ENCODE peak calls at places on chromosomes 13 and 19, in eight cellular contexts. One of them, this sample, is unnamed.

GRCh38 chr13:114115191-114115671 is 17.2 kb downstream of the RASA3 start:
- DNase-seq in endothelial cell of umbilical vein: peak
- DNase-seq in breast epithelium: no peak
- DNase-seq in body of pancreas: no peak
- DNase-seq in A549: peak
- DNase-seq in heart left ventricle: peak
- DNase-seq in Peyer's patch: peak
- DNase-seq in tibial nerve: no peak
- DNase-seq in this sample: peak

GRCh38 chr19:18939922-18940775 is 868 bp downstream of the HOMER3 start:
- DNase-seq in endothelial cell of umbilical vein: peak
- DNase-seq in breast epithelium: no peak
- DNase-seq in body of pancreas: peak
- DNase-seq in A549: no peak
- DNase-seq in heart left ventricle: peak
- DNase-seq in Peyer's patch: no peak
- DNase-seq in tibial nerve: peak
- DNase-seq in this sample: peak

GRCh38 chr13:95568131-95568530 is 15.6 kb downstream of the CLDN10 start:
- DNase-seq in endothelial cell of umbilical vein: no peak
- DNase-seq in breast epithelium: no peak
- DNase-seq in body of pancreas: no peak
- DNase-seq in A549: no peak
- DNase-seq in heart left ventricle: no peak
- DNase-seq in Peyer's patch: no peak
- DNase-seq in tibial nerve: no peak
- DNase-seq in this sample: no peak

GRCh38 chr19:29810504-29810871 is 1.3 kb upstream of the CCNE1 start:
- DNase-seq in endothelial cell of umbilical vein: no peak
- DNase-seq in breast epithelium: no peak
- DNase-seq in body of pancreas: peak
- DNase-seq in A549: peak
- DNase-seq in heart left ventricle: no peak
- DNase-seq in Peyer's patch: no peak
- DNase-seq in tibial nerve: peak
- DNase-seq in this sample: no peak

GRCh38 chr13:35714588-35714987 is 238.1 kb upstream of the MAB21L1 start:
- DNase-seq in endothelial cell of umbilical vein: no peak
- DNase-seq in breast epithelium: no peak
- DNase-seq in body of pancreas: no peak
- DNase-seq in A549: no peak
- DNase-seq in heart left ventricle: no peak
- DNase-seq in Peyer's patch: no peak
- DNase-seq in tibial nerve: no peak
- DNase-seq in this sample: no peak

GRCh38 chr13:40233731-40234195 is 432.7 kb downstream of the FOXO1 start:
- DNase-seq in endothelial cell of umbilical vein: no peak
- DNase-seq in breast epithelium: peak
- DNase-seq in body of pancreas: no peak
- DNase-seq in A549: no peak
- DNase-seq in heart left ventricle: peak
- DNase-seq in Peyer's patch: no peak
- DNase-seq in tibial nerve: no peak
- DNase-seq in this sample: no peak

GRCh38 chr13:64529874-64530485 is 2700.2 kb downstream of the PCDH9 start:
- DNase-seq in endothelial cell of umbilical vein: no peak
- DNase-seq in breast epithelium: no peak
- DNase-seq in body of pancreas: no peak
- DNase-seq in A549: peak
- DNase-seq in heart left ventricle: no peak
- DNase-seq in Peyer's patch: no peak
- DNase-seq in tibial nerve: no peak
- DNase-seq in this sample: no peak

GRCh38 chr13:74040200-74040599 is 94.0 kb downstream of the KLF12 start:
- DNase-seq in endothelial cell of umbilical vein: peak
- DNase-seq in breast epithelium: no peak
- DNase-seq in body of pancreas: peak
- DNase-seq in A549: peak
- DNase-seq in heart left ventricle: no peak
- DNase-seq in Peyer's patch: peak
- DNase-seq in tibial nerve: no peak
- DNase-seq in this sample: peak

GRCh38 chr13:94239135-94239534 is 240.3 kb downstream of the DCT start:
- DNase-seq in endothelial cell of umbilical vein: no peak
- DNase-seq in breast epithelium: no peak
- DNase-seq in body of pancreas: no peak
- DNase-seq in A549: no peak
- DNase-seq in heart left ventricle: no peak
- DNase-seq in Peyer's patch: no peak
- DNase-seq in tibial nerve: no peak
- DNase-seq in this sample: peak

GRCh38 chr19:33071887-33072286 is 7.2 kb upstream of the RHPN2 start:
- DNase-seq in endothelial cell of umbilical vein: no peak
- DNase-seq in breast epithelium: no peak
- DNase-seq in body of pancreas: no peak
- DNase-seq in A549: peak
- DNase-seq in heart left ventricle: no peak
- DNase-seq in Peyer's patch: no peak
- DNase-seq in tibial nerve: no peak
- DNase-seq in this sample: no peak

DNA sequence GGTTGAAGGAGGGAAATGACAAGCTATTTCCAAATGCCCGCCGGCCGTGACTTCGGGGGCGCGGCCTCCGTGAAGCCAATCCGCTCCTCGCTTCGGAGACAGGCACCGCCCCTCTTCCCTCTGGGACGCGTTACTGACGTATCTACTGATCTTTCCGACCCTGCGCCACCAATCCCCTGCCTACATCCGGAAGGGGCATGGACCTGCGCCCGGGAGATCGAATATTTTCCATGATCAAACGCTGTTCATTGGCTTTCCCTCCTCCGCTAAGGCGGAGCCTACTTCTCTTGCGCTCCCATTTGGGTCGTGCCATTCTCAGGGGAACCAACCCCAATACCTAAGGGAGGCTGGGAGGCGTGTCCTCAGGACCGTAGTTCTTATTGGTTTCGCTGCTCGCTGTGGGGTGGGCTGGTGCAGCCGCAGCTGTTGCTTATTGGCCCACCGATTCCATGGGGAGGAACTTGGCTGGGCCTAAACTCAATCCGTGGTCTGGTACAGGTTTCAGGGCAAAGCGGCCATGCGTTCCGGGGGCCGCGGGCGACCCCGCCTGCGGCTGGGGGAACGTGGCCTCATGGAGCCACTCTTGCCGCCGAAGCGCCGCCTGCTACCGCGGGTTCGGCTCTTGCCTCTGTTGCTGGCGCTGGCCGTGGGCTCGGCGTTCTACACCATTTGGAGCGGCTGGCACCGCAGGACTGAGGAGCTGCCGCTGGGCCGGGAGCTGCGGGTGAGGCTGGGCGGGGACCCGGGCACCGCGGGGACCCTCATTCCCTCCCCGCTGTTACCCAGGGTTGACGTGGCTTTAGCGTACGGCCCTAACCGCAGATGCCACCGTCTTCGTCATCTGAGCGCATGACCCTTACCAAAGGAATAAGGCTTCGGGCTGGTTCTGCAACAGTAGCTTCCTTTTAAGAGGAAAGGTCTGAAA is at the start of gene QPCTL:
- DNase-seq in endothelial cell of umbilical vein: peak
- DNase-seq in breast epithelium: peak
- DNase-seq in body of pancreas: peak
- DNase-seq in A549: peak
- DNase-seq in heart left ventricle: peak
- DNase-seq in Peyer's patch: peak
- DNase-seq in tibial nerve: peak
- DNase-seq in this sample: peak
- TF ChIP-seq POLR2A in endothelial cell of umbilical vein: peak
- TF ChIP-seq POLR2A in breast epithelium: no peak
- TF ChIP-seq POLR2A in body of pancreas: peak
- TF ChIP-seq POLR2A in A549: peak
- TF ChIP-seq POLR2A in heart left ventricle: peak
- TF ChIP-seq POLR2A in Peyer's patch: peak
- TF ChIP-seq POLR2A in tibial nerve: peak
- TF ChIP-seq POLR2A in this sample: peak

GRCh38 chr19:45413497-45413896 is 7.1 kb downstream of the POLR1G start:
- DNase-seq in endothelial cell of umbilical vein: no peak
- DNase-seq in breast epithelium: no peak
- DNase-seq in body of pancreas: no peak
- DNase-seq in A549: no peak
- DNase-seq in heart left ventricle: no peak
- DNase-seq in Peyer's patch: no peak
- DNase-seq in tibial nerve: no peak
- DNase-seq in this sample: no peak
- TF ChIP-seq POLR2A in endothelial cell of umbilical vein: no peak
- TF ChIP-seq POLR2A in breast epithelium: no peak
- TF ChIP-seq POLR2A in body of pancreas: no peak
- TF ChIP-seq POLR2A in A549: no peak
- TF ChIP-seq POLR2A in heart left ventricle: no peak
- TF ChIP-seq POLR2A in Peyer's patch: no peak
- TF ChIP-seq POLR2A in tibial nerve: no peak
- TF ChIP-seq POLR2A in this sample: no peak

GRCh38 chr13:76829572-76830327 is 56.5 kb downstream of the KCTD12 start:
- DNase-seq in endothelial cell of umbilical vein: peak
- DNase-seq in breast epithelium: no peak
- DNase-seq in body of pancreas: no peak
- DNase-seq in A549: no peak
- DNase-seq in heart left ventricle: peak
- DNase-seq in Peyer's patch: no peak
- DNase-seq in tibial nerve: no peak
- DNase-seq in this sample: no peak
- TF ChIP-seq POLR2A in endothelial cell of umbilical vein: no peak
- TF ChIP-seq POLR2A in breast epithelium: no peak
- TF ChIP-seq POLR2A in body of pancreas: no peak
- TF ChIP-seq POLR2A in A549: no peak
- TF ChIP-seq POLR2A in heart left ventricle: no peak
- TF ChIP-seq POLR2A in Peyer's patch: no peak
- TF ChIP-seq POLR2A in tibial nerve: no peak
- TF ChIP-seq POLR2A in this sample: no peak

GRCh38 chr19:3979674-3980352 is 5.5 kb downstream of the EEF2 start:
- DNase-seq in endothelial cell of umbilical vein: no peak
- DNase-seq in breast epithelium: peak
- DNase-seq in body of pancreas: peak
- DNase-seq in A549: no peak
- DNase-seq in heart left ventricle: peak
- DNase-seq in Peyer's patch: no peak
- DNase-seq in tibial nerve: no peak
- DNase-seq in this sample: no peak

GRCh38 chr19:3977242-3978143 is 6.6 kb upstream of the DAPK3 start:
- DNase-seq in endothelial cell of umbilical vein: no peak
- DNase-seq in breast epithelium: peak
- DNase-seq in body of pancreas: peak
- DNase-seq in A549: no peak
- DNase-seq in heart left ventricle: peak
- DNase-seq in Peyer's patch: no peak
- DNase-seq in tibial nerve: no peak
- DNase-seq in this sample: no peak

GRCh38 chr19:3980353-3981251 is 4.7 kb downstream of the EEF2 start:
- DNase-seq in endothelial cell of umbilical vein: no peak
- DNase-seq in breast epithelium: peak
- DNase-seq in body of pancreas: peak
- DNase-seq in A549: no peak
- DNase-seq in heart left ventricle: peak
- DNase-seq in Peyer's patch: no peak
- DNase-seq in tibial nerve: no peak
- DNase-seq in this sample: no peak

GRCh38 chr19:3978145-3978544 is 7.1 kb downstream of the EEF2 start:
- DNase-seq in endothelial cell of umbilical vein: no peak
- DNase-seq in breast epithelium: no peak
- DNase-seq in body of pancreas: no peak
- DNase-seq in A549: no peak
- DNase-seq in heart left ventricle: no peak
- DNase-seq in Peyer's patch: no peak
- DNase-seq in tibial nerve: no peak
- DNase-seq in this sample: no peak

GRCh38 chr19:3979289-3979673 is 6.0 kb downstream of the EEF2 start:
- DNase-seq in endothelial cell of umbilical vein: no peak
- DNase-seq in breast epithelium: peak
- DNase-seq in body of pancreas: peak
- DNase-seq in A549: no peak
- DNase-seq in heart left ventricle: peak
- DNase-seq in Peyer's patch: no peak
- DNase-seq in tibial nerve: no peak
- DNase-seq in this sample: no peak
- TF ChIP-seq POLR2A in endothelial cell of umbilical vein: no peak
- TF ChIP-seq POLR2A in breast epithelium: no peak
- TF ChIP-seq POLR2A in body of pancreas: no peak
- TF ChIP-seq POLR2A in A549: no peak
- TF ChIP-seq POLR2A in heart left ventricle: no peak
- TF ChIP-seq POLR2A in Peyer's patch: no peak
- TF ChIP-seq POLR2A in tibial nerve: no peak
- TF ChIP-seq POLR2A in this sample: no peak

GRCh38 chr19:7977723-7978040 is 27.8 kb downstream of the ELAVL1 start:
- DNase-seq in endothelial cell of umbilical vein: no peak
- DNase-seq in breast epithelium: no peak
- DNase-seq in body of pancreas: no peak
- DNase-seq in A549: no peak
- DNase-seq in heart left ventricle: no peak
- DNase-seq in Peyer's patch: no peak
- DNase-seq in tibial nerve: no peak
- DNase-seq in this sample: no peak

GRCh38 chr19:7979011-7979410 is 26.4 kb downstream of the ELAVL1 start:
- DNase-seq in endothelial cell of umbilical vein: no peak
- DNase-seq in breast epithelium: no peak
- DNase-seq in body of pancreas: no peak
- DNase-seq in A549: no peak
- DNase-seq in heart left ventricle: no peak
- DNase-seq in Peyer's patch: no peak
- DNase-seq in tibial nerve: no peak
- DNase-seq in this sample: no peak

GRCh38 chr19:7977021-7977722 is 28.3 kb downstream of the ELAVL1 start:
- DNase-seq in endothelial cell of umbilical vein: no peak
- DNase-seq in breast epithelium: no peak
- DNase-seq in body of pancreas: no peak
- DNase-seq in A549: no peak
- DNase-seq in heart left ventricle: no peak
- DNase-seq in Peyer's patch: no peak
- DNase-seq in tibial nerve: no peak
- DNase-seq in this sample: no peak

GRCh38 chr19:7979559-7979958 is 25.9 kb downstream of the ELAVL1 start:
- DNase-seq in endothelial cell of umbilical vein: no peak
- DNase-seq in breast epithelium: no peak
- DNase-seq in body of pancreas: no peak
- DNase-seq in A549: no peak
- DNase-seq in heart left ventricle: no peak
- DNase-seq in Peyer's patch: no peak
- DNase-seq in tibial nerve: no peak
- DNase-seq in this sample: no peak

GRCh38 chr19:7978196-7978825 is 27.1 kb downstream of the ELAVL1 start:
- DNase-seq in endothelial cell of umbilical vein: no peak
- DNase-seq in breast epithelium: no peak
- DNase-seq in body of pancreas: no peak
- DNase-seq in A549: no peak
- DNase-seq in heart left ventricle: no peak
- DNase-seq in Peyer's patch: no peak
- DNase-seq in tibial nerve: no peak
- DNase-seq in this sample: no peak
- TF ChIP-seq POLR2A in endothelial cell of umbilical vein: no peak
- TF ChIP-seq POLR2A in breast epithelium: no peak
- TF ChIP-seq POLR2A in body of pancreas: no peak
- TF ChIP-seq POLR2A in A549: no peak
- TF ChIP-seq POLR2A in heart left ventricle: no peak
- TF ChIP-seq POLR2A in Peyer's patch: no peak
- TF ChIP-seq POLR2A in tibial nerve: no peak
- TF ChIP-seq POLR2A in this sample: no peak

This sample was measured in H54.